ENCODE peak calls at places on chromosomes 2 and 18, in seven cellular contexts. One of them, this sample, is unnamed.

GRCh38 chr2:10331033-10331701 is 28.5 kb downstream of the HPCAL1 start:
- DNase-seq in fibroblast of lung: peak
- DNase-seq in prostate gland: no peak
- DNase-seq in ascending aorta: peak
- DNase-seq in H9: peak
- DNase-seq in hepatocyte: peak
- DNase-seq in Panc1: no peak
- DNase-seq in this sample: no peak

GRCh38 chr2:231680284-231680991 is 27.9 kb upstream of the PTMA start:
- DNase-seq in fibroblast of lung: no peak
- DNase-seq in hepatocyte: peak
- DNase-seq in prostate gland: peak
- DNase-seq in H9: peak
- DNase-seq in ascending aorta: peak
- DNase-seq in Panc1: no peak
- DNase-seq in this sample: no peak

GRCh38 chr2:194166818-194167217 is 1490.2 kb upstream of the SLC39A10 start:
- DNase-seq in hepatocyte: peak
- DNase-seq in H9: no peak
- DNase-seq in fibroblast of lung: peak
- DNase-seq in prostate gland: no peak
- DNase-seq in Panc1: no peak
- DNase-seq in ascending aorta: no peak
- DNase-seq in this sample: no peak

GRCh38 chr2:4873328-4873727 is 818.9 kb upstream of the SOX11 start:
- DNase-seq in fibroblast of lung: no peak
- DNase-seq in Panc1: no peak
- DNase-seq in H9: no peak
- DNase-seq in prostate gland: no peak
- DNase-seq in ascending aorta: no peak
- DNase-seq in hepatocyte: no peak
- DNase-seq in this sample: no peak

GRCh38 chr2:30664761-30665358 is 142.4 kb downstream of the CAPN13 start:
- DNase-seq in Panc1: no peak
- DNase-seq in hepatocyte: peak
- DNase-seq in H9: peak
- DNase-seq in prostate gland: no peak
- DNase-seq in fibroblast of lung: peak
- DNase-seq in ascending aorta: no peak
- DNase-seq in this sample: no peak

GRCh38 chr2:72289283-72289682 is 141.6 kb upstream of the CYP26B1 start:
- DNase-seq in H9: no peak
- DNase-seq in ascending aorta: no peak
- DNase-seq in hepatocyte: no peak
- DNase-seq in Panc1: no peak
- DNase-seq in prostate gland: no peak
- DNase-seq in fibroblast of lung: peak
- DNase-seq in this sample: no peak

GRCh38 chr2:119292226-119292625 is 68.6 kb downstream of the STEAP3 start:
- DNase-seq in H9: no peak
- DNase-seq in Panc1: no peak
- DNase-seq in ascending aorta: no peak
- DNase-seq in prostate gland: no peak
- DNase-seq in hepatocyte: peak
- DNase-seq in fibroblast of lung: peak
- DNase-seq in this sample: no peak

GRCh38 chr2:38528008-38528442 is 74.7 kb downstream of the HNRNPLL start:
- DNase-seq in H9: peak
- DNase-seq in fibroblast of lung: peak
- DNase-seq in prostate gland: no peak
- DNase-seq in hepatocyte: peak
- DNase-seq in Panc1: no peak
- DNase-seq in ascending aorta: peak
- DNase-seq in this sample: no peak

GRCh38 chr2:227472265-227473018 is 486 bp downstream of the AGFG1 start:
- DNase-seq in H9: peak
- DNase-seq in hepatocyte: peak
- DNase-seq in Panc1: no peak
- DNase-seq in ascending aorta: peak
- DNase-seq in prostate gland: peak
- DNase-seq in fibroblast of lung: no peak
- DNase-seq in this sample: no peak

GRCh38 chr2:179125404-179125803 is 75.5 kb upstream of the CCDC141 start:
- DNase-seq in H9: no peak
- DNase-seq in prostate gland: no peak
- DNase-seq in hepatocyte: no peak
- DNase-seq in Panc1: no peak
- DNase-seq in fibroblast of lung: no peak
- DNase-seq in ascending aorta: no peak
- DNase-seq in this sample: no peak

GRCh38 chr2:12284487-12284886 is 432.2 kb upstream of the TRIB2 start:
- DNase-seq in prostate gland: no peak
- DNase-seq in fibroblast of lung: peak
- DNase-seq in H9: no peak
- DNase-seq in hepatocyte: no peak
- DNase-seq in ascending aorta: no peak
- DNase-seq in Panc1: no peak
- DNase-seq in this sample: no peak

GRCh38 chr2:54589038-54589339 is 132.9 kb downstream of the SPTBN1 start:
- DNase-seq in Panc1: no peak
- DNase-seq in fibroblast of lung: no peak
- DNase-seq in hepatocyte: no peak
- DNase-seq in prostate gland: no peak
- DNase-seq in ascending aorta: no peak
- DNase-seq in H9: no peak
- DNase-seq in this sample: no peak

GRCh38 chr2:54589340-54590215 is 133.5 kb downstream of the SPTBN1 start:
- DNase-seq in Panc1: no peak
- DNase-seq in fibroblast of lung: peak
- DNase-seq in hepatocyte: peak
- DNase-seq in prostate gland: no peak
- DNase-seq in ascending aorta: no peak
- DNase-seq in H9: no peak
- DNase-seq in this sample: no peak

GRCh38 chr2:54591551-54591950 is 131.9 kb upstream of the EML6 start:
- DNase-seq in Panc1: no peak
- DNase-seq in ascending aorta: no peak
- DNase-seq in prostate gland: no peak
- DNase-seq in hepatocyte: no peak
- DNase-seq in fibroblast of lung: no peak
- DNase-seq in H9: no peak
- DNase-seq in this sample: no peak

GRCh38 chr2:54588244-54588899 is 132.2 kb downstream of the SPTBN1 start:
- DNase-seq in prostate gland: no peak
- DNase-seq in H9: no peak
- DNase-seq in Panc1: no peak
- DNase-seq in hepatocyte: no peak
- DNase-seq in fibroblast of lung: no peak
- DNase-seq in ascending aorta: no peak
- DNase-seq in this sample: no peak

GRCh38 chr2:54590216-54590961 is 133.1 kb upstream of the EML6 start:
- DNase-seq in prostate gland: no peak
- DNase-seq in hepatocyte: no peak
- DNase-seq in fibroblast of lung: no peak
- DNase-seq in Panc1: no peak
- DNase-seq in ascending aorta: no peak
- DNase-seq in H9: no peak
- DNase-seq in this sample: no peak
- H3K27ac ChIP-seq in prostate gland: no peak
- H3K27ac ChIP-seq in hepatocyte: peak
- H3K27ac ChIP-seq in fibroblast of lung: no peak
- H3K27ac ChIP-seq in Panc1: no peak
- H3K27ac ChIP-seq in ascending aorta: no peak
- H3K27ac ChIP-seq in H9: no peak
- H3K27ac ChIP-seq in this sample: no peak

DNA sequence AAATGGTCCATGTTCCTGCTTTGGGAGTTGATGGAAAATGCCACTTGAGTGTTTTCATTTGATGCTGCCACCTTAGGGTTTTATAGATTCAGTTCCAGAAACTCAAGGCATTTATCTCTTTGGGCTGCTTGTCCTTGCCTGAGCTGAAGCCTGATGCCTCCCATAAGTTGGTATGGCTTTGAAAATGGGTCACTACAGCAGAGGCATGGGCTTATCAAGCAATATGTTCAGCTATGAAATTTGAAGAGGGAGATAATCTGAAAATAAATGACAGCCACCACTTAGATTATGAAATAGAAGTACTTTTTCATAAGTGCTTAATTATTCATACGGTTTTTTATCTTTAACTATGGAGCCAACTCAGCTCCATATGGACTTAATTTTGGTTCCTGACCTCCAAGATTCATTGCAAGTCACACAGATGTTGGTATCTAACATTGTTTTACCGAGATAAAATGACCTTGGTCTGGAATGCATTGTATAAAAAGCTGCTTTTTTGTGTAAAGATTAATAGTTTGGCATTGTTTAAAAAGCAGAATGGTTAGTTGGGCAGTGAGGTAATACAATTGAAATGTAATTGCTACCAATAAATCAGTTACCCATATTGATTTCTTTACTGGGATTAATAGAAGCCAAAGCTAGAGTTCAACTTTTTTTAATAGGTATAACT is 4.5 kb downstream of the SLC14A1 start:
- DNase-seq in hepatocyte: no peak
- DNase-seq in ascending aorta: no peak
- DNase-seq in H9: no peak
- DNase-seq in prostate gland: no peak
- DNase-seq in Panc1: no peak
- DNase-seq in fibroblast of lung: peak
- DNase-seq in this sample: no peak
- TF ChIP-seq CTCF in hepatocyte: no peak
- TF ChIP-seq CTCF in ascending aorta: no peak
- TF ChIP-seq CTCF in H9: no peak
- TF ChIP-seq CTCF in prostate gland: no peak
- TF ChIP-seq CTCF in Panc1: no peak
- TF ChIP-seq CTCF in fibroblast of lung: no peak
- TF ChIP-seq CTCF in this sample: no peak

GRCh38 chr2:56889738-56890137 is 705.9 kb downstream of the CCDC85A start:
- DNase-seq in prostate gland: no peak
- DNase-seq in hepatocyte: no peak
- DNase-seq in Panc1: no peak
- DNase-seq in fibroblast of lung: no peak
- DNase-seq in ascending aorta: no peak
- DNase-seq in H9: no peak
- DNase-seq in this sample: no peak
- H3K27ac ChIP-seq in prostate gland: no peak
- H3K27ac ChIP-seq in hepatocyte: no peak
- H3K27ac ChIP-seq in Panc1: no peak
- H3K27ac ChIP-seq in fibroblast of lung: no peak
- H3K27ac ChIP-seq in ascending aorta: no peak
- H3K27ac ChIP-seq in H9: no peak
- H3K27ac ChIP-seq in this sample: no peak

DNA sequence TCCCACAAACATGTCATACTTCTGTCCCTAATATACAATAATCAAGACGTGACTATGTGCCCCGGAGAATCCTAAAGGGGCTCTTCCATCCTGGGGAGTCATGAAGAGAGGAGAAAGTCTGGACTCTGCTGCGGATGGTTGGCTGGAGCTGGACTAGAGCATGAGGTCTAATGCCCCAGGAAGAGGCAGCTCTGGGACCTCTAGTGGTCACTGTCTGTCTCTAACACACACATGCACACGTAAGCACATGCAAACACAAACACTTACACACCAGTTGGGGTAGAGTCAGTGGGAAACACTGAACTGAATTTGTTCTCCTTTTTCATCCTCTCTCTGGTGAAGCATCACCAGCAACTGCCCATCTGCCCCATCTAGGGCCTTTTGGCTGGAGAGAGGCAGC is 271.6 kb downstream of the TDRD15 start:
- DNase-seq in hepatocyte: peak
- DNase-seq in Panc1: no peak
- DNase-seq in fibroblast of lung: no peak
- DNase-seq in H9: no peak
- DNase-seq in prostate gland: no peak
- DNase-seq in ascending aorta: no peak
- DNase-seq in this sample: no peak
- TF ChIP-seq CTCF in hepatocyte: peak
- TF ChIP-seq CTCF in Panc1: peak
- TF ChIP-seq CTCF in fibroblast of lung: no peak
- TF ChIP-seq CTCF in H9: peak
- TF ChIP-seq CTCF in prostate gland: no peak
- TF ChIP-seq CTCF in ascending aorta: no peak
- TF ChIP-seq CTCF in this sample: no peak

GRCh38 chr2:196500686-196501431 is 138.7 kb upstream of the CCDC150 start:
- DNase-seq in H9: no peak
- DNase-seq in Panc1: no peak
- DNase-seq in fibroblast of lung: peak
- DNase-seq in prostate gland: no peak
- DNase-seq in ascending aorta: no peak
- DNase-seq in hepatocyte: no peak
- DNase-seq in this sample: no peak

GRCh38 chr2:196499686-196500085 is 139.8 kb upstream of the CCDC150 start:
- DNase-seq in fibroblast of lung: no peak
- DNase-seq in Panc1: no peak
- DNase-seq in prostate gland: no peak
- DNase-seq in hepatocyte: no peak
- DNase-seq in H9: no peak
- DNase-seq in ascending aorta: no peak
- DNase-seq in this sample: no peak

GRCh38 chr2:196502413-196502812 is 137.1 kb upstream of the CCDC150 start:
- DNase-seq in Panc1: no peak
- DNase-seq in H9: no peak
- DNase-seq in hepatocyte: no peak
- DNase-seq in prostate gland: no peak
- DNase-seq in fibroblast of lung: no peak
- DNase-seq in ascending aorta: no peak
- DNase-seq in this sample: no peak

GRCh38 chr2:196503398-196503797 is 136.1 kb upstream of the CCDC150 start:
- DNase-seq in fibroblast of lung: no peak
- DNase-seq in ascending aorta: no peak
- DNase-seq in H9: no peak
- DNase-seq in hepatocyte: no peak
- DNase-seq in prostate gland: no peak
- DNase-seq in Panc1: no peak
- DNase-seq in this sample: no peak

GRCh38 chr2:196504788-196505187 is 134.7 kb upstream of the CCDC150 start:
- DNase-seq in H9: no peak
- DNase-seq in prostate gland: no peak
- DNase-seq in Panc1: no peak
- DNase-seq in ascending aorta: no peak
- DNase-seq in hepatocyte: no peak
- DNase-seq in fibroblast of lung: no peak
- DNase-seq in this sample: no peak
- H3K27ac ChIP-seq in H9: no peak
- H3K27ac ChIP-seq in prostate gland: no peak
- H3K27ac ChIP-seq in Panc1: no peak
- H3K27ac ChIP-seq in ascending aorta: no peak
- H3K27ac ChIP-seq in hepatocyte: no peak
- H3K27ac ChIP-seq in fibroblast of lung: no peak
- H3K27ac ChIP-seq in this sample: no peak